ENCODE peak calls at places on chromosomes 11 and 22, in five cellular contexts. I is AG10803; G is HEK293T; E is activated CD4-positive, alpha-beta T cell treated with anti-CD3 and anti-CD28 coated beads, Interleukin-2, amount 50 U/mL, for 4 hours; H is left ventricle myocardium superior. V is an unnamed sample.
A peak's percentile ranks its signal among the peaks of the same experiment; 100 is the strongest.

GRCh38 chr11:67261635-67261941 is 4.7 kb upstream of the GRK2 start:
- DNase-seq in I (no peak), H (no peak), E (no peak), G (no peak), V (no peak)

GRCh38 chr11:14500181-14500651 is 605 bp upstream of the COPB1 start:
- DNase-seq in G (peak; percentile 31), E (peak; percentile 44), I (peak; percentile 46), H (peak; percentile 60), V (peak; percentile 82)

GRCh38 chr11:26719289-26719688 is 2.6 kb downstream of the SLC5A12 start:
- DNase-seq in I (no peak), E (no peak), G (no peak), H (no peak), V (no peak)

GRCh38 chr11:123241874-123242538 is 47.0 kb upstream of the CLMP start:
- DNase-seq in E (no peak), I (no peak), H (no peak), G (no peak), V (peak; percentile 54)

GRCh38 chr11:45266693-45267451 is 19.3 kb downstream of the SYT13 start:
- DNase-seq in H (no peak), I (no peak), G (peak; percentile 64), E (no peak), V (no peak)

GRCh38 chr11:76807206-76807875 is 24.2 kb downstream of the TSKU start:
- DNase-seq in I (peak; percentile 81), G (peak; percentile 86), E (peak; percentile 55), H (peak; percentile 93), V (peak; percentile 90)

GRCh38 chr11:58596621-58597020 is 17.8 kb downstream of the ZFP91 start:
- DNase-seq in G (no peak), I (peak; percentile 42), E (no peak), H (no peak), V (peak; percentile 13)

GRCh38 chr11:606245-606644 is 9.5 kb downstream of the IRF7 start:
- DNase-seq in E (no peak), H (peak; percentile 85), I (peak; percentile 10), G (no peak), V (peak; percentile 68)

GRCh38 chr22:43013355-43014061 is 1.4 kb downstream of the PACSIN2 start:
- DNase-seq in I (peak; percentile 56), G (no peak), E (no peak), H (no peak), V (peak; percentile 64)

GRCh38 chr11:32090774-32091370 is at the start of gene RCN1:
- DNase-seq in G (peak; percentile 71), I (peak; percentile 88), E (peak; percentile 21), H (peak; percentile 84), V (peak; percentile 85)

GRCh38 chr11:34490304-34490703 is 23.3 kb downstream of the ELF5 start:
- DNase-seq in G (no peak), I (no peak), H (no peak), E (no peak), V (no peak)

GRCh38 chr11:119056397-119056999 is 507 bp downstream of the HYOU1 start:
- DNase-seq in G (peak; percentile 33), E (peak; percentile 21), H (peak; percentile 42), I (peak; percentile 5), V (peak; percentile 54)

GRCh38 chr22:11253000-11253511 is 4274.9 kb upstream of the OR11H1 start:
- DNase-seq in I (no peak), E (no peak), H (peak; percentile 11), G (no peak), V (no peak)

GRCh38 chr22:40310081-40310770 is 36.1 kb upstream of the ADSL start:
- DNase-seq in I (peak; percentile 93), H (no peak), E (no peak), G (no peak), V (peak; percentile 93)

GRCh38 chr22:43226368-43226979 is 39.5 kb upstream of the TTLL12 start:
- DNase-seq in H (no peak), E (no peak), I (peak; percentile 40), G (peak; percentile 18), V (peak; percentile 50)

GRCh38 chr11:64665381-64665780 is 57.6 kb downstream of the NRXN2 start:
- DNase-seq in H (no peak), E (no peak), I (no peak), G (no peak), V (no peak)

GRCh38 chr11:9662273-9662672 is 1.6 kb upstream of the SWAP70 start:
- DNase-seq in H (no peak), G (no peak), E (no peak), I (no peak), V (no peak)

GRCh38 chr22:38862375-38863329 is 9.4 kb downstream of the CBX6 start:
- DNase-seq in I (no peak), H (peak; percentile 71), E (no peak), G (no peak), V (no peak)

GRCh38 chr11:64544616-64545296 is 46.3 kb upstream of the SLC22A12 start:
- DNase-seq in H (no peak), E (no peak), G (no peak), I (no peak), V (no peak)

GRCh38 chr22:19850482-19851109 is 4.1 kb downstream of the GNB1L start:
- DNase-seq in I (no peak), G (no peak), E (no peak), H (no peak), V (no peak)

GRCh38 chr22:45903355-45904149 is 73.4 kb downstream of the WNT7B start:
- DNase-seq in I (peak; percentile 58), E (no peak), H (no peak), G (no peak), V (peak; percentile 74)

GRCh38 chr11:2218234-2218633 is 46.6 kb upstream of the TH start:
- DNase-seq in G (no peak), I (no peak), E (no peak), H (no peak), V (no peak)

GRCh38 chr11:32487270-32487669 is 51.9 kb upstream of the WT1 start:
- DNase-seq in E (no peak), G (peak; percentile 57), I (no peak), H (no peak), V (peak; percentile 19)

GRCh38 chr11:46601129-46601528 is 7.3 kb upstream of the AMBRA1 start:
- DNase-seq in E (no peak), G (no peak), H (no peak), I (peak; percentile 32), V (peak; percentile 61)

GRCh38 chr11:68659158-68659921 is 25.0 kb upstream of the GAL start:
- DNase-seq in H (peak; percentile 72), E (no peak), G (peak; percentile 30), I (peak; percentile 83), V (peak; percentile 93)

GRCh38 chr11:72203163-72203562 is 11.2 kb downstream of the FOLR1 start:
- DNase-seq in E (no peak), I (no peak), G (no peak), H (no peak), V (no peak)

GRCh38 chr11:32312865-32313403 is 122.4 kb downstream of the WT1 start:
- DNase-seq in I (peak; percentile 74), H (no peak), E (no peak), G (peak; percentile 69), V (peak; percentile 92)

GRCh38 chr11:71563401-71563800 is 2.0 kb upstream of the KRTAP5-10 start:
- DNase-seq in H (no peak), I (peak; percentile 50), E (no peak), G (peak; percentile 67), V (peak; percentile 66)

GRCh38 chr11:68997124-68997994 is 15.7 kb downstream of the MRGPRF start:
- DNase-seq in G (no peak), E (no peak), H (peak; percentile 20), I (no peak), V (no peak)

GRCh38 chr22:49366437-49366836 is 461.2 kb downstream of the BRD1 start:
- DNase-seq in H (no peak), I (no peak), G (no peak), E (no peak), V (no peak)

GRCh38 chr22:25390297-25391240 is 171.1 kb downstream of the CRYBB2 start:
- DNase-seq in I (no peak), H (peak; percentile 57), E (no peak), G (no peak), V (no peak)

GRCh38 chr11:67632175-67632981 is 2.6 kb upstream of the NUDT8 start:
- DNase-seq in G (no peak), H (peak; percentile 89), E (no peak), I (no peak), V (no peak)